ENCODE peak calls at places on chromosome 6, in five cellular contexts. I, K, H, B and M are unnamed samples.

GRCh38 chr6:26065952-26066380 is 21.3 kb upstream of the HFE start:
- DNase-seq in B (no peak), I (peak), H (peak), K (peak), M (peak)

GRCh38 chr6:156994215-156995076 is 217.3 kb downstream of the ARID1B start:
- DNase-seq in H (no peak), I (no peak), K (no peak), B (peak), M (no peak)

GRCh38 chr6:154297711-154298110 is 58.9 kb downstream of the IPCEF1 start:
- DNase-seq in H (peak), I (no peak), K (no peak), B (no peak), M (no peak)

GRCh38 chr6:133341607-133342158 is 100.5 kb downstream of the EYA4 start:
- DNase-seq in B (no peak), H (peak), K (peak), I (peak), M (no peak)

GRCh38 chr6:75135447-75135846 is 70.4 kb downstream of the COL12A1 start:
- DNase-seq in H (no peak), I (no peak), B (no peak), K (no peak), M (no peak)

GRCh38 chr6:33607784-33608161 is 13.3 kb upstream of the ITPR3 start:
- DNase-seq in K (peak), I (no peak), H (no peak), B (no peak), M (no peak)

GRCh38 chr6:41257369-41258195 is 28.9 kb downstream of the TREM1 start:
- DNase-seq in K (peak), I (peak), B (no peak), H (no peak), M (no peak)

GRCh38 chr6:52138284-52138683 is 47.9 kb upstream of the IL17A start:
- DNase-seq in I (no peak), H (no peak), B (no peak), K (no peak), M (no peak)

GRCh38 chr6:40805336-40805735 is 218.2 kb upstream of the LRFN2 start:
- DNase-seq in K (no peak), B (no peak), H (no peak), I (no peak), M (no peak)

GRCh38 chr6:39642300-39642699 is 82.9 kb downstream of the KIF6 start:
- DNase-seq in B (no peak), K (no peak), I (no peak), H (no peak), M (no peak)

GRCh38 chr6:63347599-63347998 is 27.8 kb upstream of the LGSN start:
- DNase-seq in B (no peak), H (no peak), I (peak), K (peak), M (no peak)

GRCh38 chr6:165118736-165119135 is 190.7 kb downstream of the C6orf118 start:
- DNase-seq in B (no peak), I (no peak), H (no peak), K (no peak), M (no peak)

GRCh38 chr6:166561766-166562165 is 24.7 kb downstream of the RAMACL start:
- DNase-seq in H (no peak), B (peak), I (peak), K (no peak), M (no peak)

GRCh38 chr6:20366082-20366834 is 35.4 kb upstream of the E2F3 start:
- DNase-seq in B (no peak), H (no peak), K (peak), I (no peak), M (no peak)

GRCh38 chr6:11606287-11606686 is 68.7 kb downstream of the TMEM170B start:
- DNase-seq in H (no peak), I (peak), B (no peak), K (no peak), M (no peak)

GRCh38 chr6:14922706-14923105 is 323.2 kb upstream of the JARID2 start:
- DNase-seq in I (no peak), K (no peak), B (no peak), H (no peak), M (no peak)

GRCh38 chr6:50843842-50844241 is 25.2 kb downstream of the TFAP2B start:
- DNase-seq in H (no peak), B (no peak), K (peak), I (no peak), M (no peak)

GRCh38 chr6:2434116-2434515 is 188.7 kb upstream of the GMDS start:
- DNase-seq in H (no peak), B (no peak), K (peak), I (no peak), M (no peak)

GRCh38 chr6:133779916-133780315 is 109.0 kb upstream of the TCF21 start:
- DNase-seq in B (no peak), H (no peak), K (no peak), I (no peak), M (no peak)

GRCh38 chr6:2841264-2842138 is at the start of gene SERPINB1:
- DNase-seq in B (peak), H (peak), I (peak), K (peak), M (peak)

GRCh38 chr6:163839296-163839695 is 424.8 kb downstream of the QKI start:
- DNase-seq in I (no peak), B (no peak), K (no peak), H (no peak), M (no peak)

GRCh38 chr6:34237722-34238506 is 1.2 kb downstream of the HMGA1 start:
- DNase-seq in I (no peak), H (peak), B (peak), K (peak), M (peak)

GRCh38 chr6:3194535-3195376 is 32.7 kb downstream of the TUBB2B start:
- DNase-seq in B (no peak), K (no peak), H (peak), I (peak), M (peak)

GRCh38 chr6:27019651-27020552 is 227.6 kb upstream of the PRSS16 start:
- DNase-seq in I (peak), H (peak), K (peak), B (peak), M (peak)

GRCh38 chr6:5744497-5744896 is 262.2 kb downstream of the NRN1 start:
- DNase-seq in B (no peak), I (no peak), K (no peak), H (no peak), M (no peak)

GRCh38 chr6:5497896-5498578 is 236.7 kb downstream of the FARS2 start:
- DNase-seq in I (peak), B (no peak), H (no peak), K (no peak), M (no peak)

DNA sequence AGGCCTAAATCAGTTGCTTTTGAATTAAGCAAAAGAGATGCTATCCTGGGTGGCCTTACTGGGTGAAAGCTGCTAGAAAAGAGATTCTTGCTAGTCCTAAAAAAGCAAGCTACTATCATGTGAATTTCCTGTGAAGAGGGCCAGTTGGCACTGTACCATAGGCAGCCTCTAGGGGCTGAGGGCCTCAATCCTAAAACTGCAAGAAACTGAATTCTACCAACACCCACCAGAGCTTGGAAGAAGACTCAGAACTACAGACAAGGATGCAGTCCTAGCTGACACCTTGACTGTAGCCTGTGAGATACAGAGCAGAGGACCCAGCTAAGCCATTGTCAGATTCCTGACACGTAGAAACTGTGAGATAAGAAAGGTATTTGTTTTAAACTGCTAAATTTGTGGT is 24.5 kb downstream of the CLIC5 start:
- DNase-seq in B (no peak), K (no peak), I (no peak), H (no peak), M (no peak)
- TF ChIP-seq CTCF in B (no peak), K (no peak), I (no peak), H (peak), M (peak)

DNA sequence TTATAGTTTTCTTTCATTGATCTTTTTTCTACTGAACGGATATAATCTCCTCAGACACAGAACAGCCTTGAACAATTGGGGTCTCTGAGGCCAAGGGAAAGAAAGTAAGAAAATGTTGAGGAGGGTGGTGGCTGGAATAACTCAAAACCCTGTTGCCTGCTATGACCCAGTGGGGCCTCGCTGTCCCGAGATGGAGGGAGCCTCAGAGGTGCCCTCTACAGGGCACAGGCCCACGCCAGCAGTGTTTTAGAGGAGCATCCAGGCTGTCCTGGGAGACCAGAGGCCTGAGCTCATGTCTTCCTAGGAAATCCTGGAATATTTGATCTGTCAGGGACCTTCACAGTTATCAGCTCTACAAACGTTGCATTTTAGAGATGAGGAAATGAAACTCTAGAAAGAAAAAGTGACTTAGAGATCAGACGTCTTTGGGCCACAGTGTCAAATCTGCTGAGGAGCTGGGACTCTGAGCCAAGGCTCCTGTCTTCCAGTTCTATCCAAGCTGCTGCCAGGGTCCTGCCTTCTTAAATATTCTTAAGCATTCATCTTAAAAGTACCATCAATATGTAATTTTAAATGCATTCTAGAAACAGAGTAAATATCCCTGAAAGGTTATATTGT is 26.3 kb downstream of the ALDH5A1 start:
- DNase-seq in K (peak), B (peak), H (peak), I (peak), M (peak)
- TF ChIP-seq CTCF in K (peak), B (peak), H (peak), I (peak), M (peak)

DNA sequence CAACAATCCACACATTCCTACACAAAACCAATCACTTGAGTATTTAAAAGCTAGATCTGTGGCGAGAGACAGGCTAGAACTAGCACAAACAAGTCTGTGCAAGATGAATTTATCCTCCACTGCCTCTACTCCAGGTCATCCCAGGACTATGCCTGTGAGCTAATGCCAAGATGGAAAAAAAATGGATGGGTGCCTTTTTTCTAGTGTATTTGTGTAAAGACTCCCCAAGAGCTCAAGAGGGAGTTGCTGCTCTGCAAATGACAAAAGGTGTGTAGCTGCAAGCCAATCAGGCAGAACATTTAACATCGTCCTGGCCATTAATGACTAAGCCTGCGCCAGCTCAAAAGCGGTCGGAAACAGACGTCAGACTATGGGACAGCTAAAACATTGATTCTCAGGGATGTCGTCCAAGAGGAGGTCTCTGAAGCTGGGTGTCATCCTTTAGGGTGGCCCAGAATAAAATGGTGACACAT is 21.9 kb downstream of the ATXN1 start:
- DNase-seq in K (peak), H (no peak), B (peak), I (no peak), M (no peak)
- TF ChIP-seq CTCF in K (peak), H (no peak), B (no peak), I (no peak), M (no peak)

DNA sequence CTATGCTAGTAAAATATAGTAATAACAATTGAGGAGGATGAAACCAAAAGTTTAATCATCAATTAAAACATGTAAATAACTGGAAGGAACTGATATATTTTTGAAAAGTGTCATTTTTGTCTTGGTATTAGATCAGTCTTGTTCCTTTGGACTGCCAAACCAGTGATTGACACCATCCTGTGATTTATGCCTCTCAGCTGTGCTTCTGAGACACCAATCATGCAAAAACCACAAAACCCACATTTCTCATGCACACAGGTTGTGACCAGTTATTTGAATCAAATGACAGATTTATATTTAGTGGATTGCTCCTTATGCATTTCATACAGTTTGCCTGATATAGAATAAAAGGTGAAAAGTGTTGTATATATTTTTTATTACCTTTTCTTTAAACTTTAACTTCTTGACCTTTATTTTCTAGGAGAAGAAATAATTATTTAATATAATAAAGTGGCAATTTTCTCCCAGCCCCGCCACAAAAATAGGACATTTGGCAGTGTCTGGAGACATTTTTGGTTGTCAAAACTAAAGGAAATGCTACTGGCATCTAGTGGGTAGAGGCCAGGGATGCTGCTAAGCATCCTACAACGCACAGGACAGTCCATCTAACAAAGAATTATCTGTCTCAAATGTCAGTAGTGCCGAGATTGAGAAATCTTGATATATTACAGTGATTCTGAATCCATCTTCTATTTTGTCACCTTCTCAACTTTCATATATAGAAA is 383.6 kb downstream of the BCKDHB start:
- DNase-seq in B (no peak), K (no peak), I (no peak), H (no peak), M (no peak)
- TF ChIP-seq CTCF in B (no peak), K (no peak), I (no peak), H (no peak), M (no peak)

DNA sequence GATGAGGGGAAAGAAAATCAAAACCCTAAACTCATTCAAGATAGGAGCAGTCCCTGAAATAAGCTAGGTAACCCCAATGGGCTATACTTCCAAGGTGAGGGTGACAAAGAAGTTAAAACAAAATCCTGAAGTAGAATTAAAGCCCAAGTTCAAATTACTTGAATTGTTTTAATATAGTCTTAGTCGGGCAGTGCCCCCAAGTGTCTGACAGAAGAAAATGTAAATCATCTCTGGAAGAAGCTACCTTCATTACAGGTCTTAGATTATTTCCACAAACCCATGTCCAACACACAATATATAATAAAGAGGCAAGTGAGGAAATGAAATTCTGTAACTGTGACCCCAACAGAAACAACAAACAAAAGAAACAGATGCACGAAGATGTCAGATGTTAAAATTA is 36.8 kb upstream of the L3MBTL3 start:
- DNase-seq in K (peak), I (peak), H (no peak), B (no peak), M (no peak)
- TF ChIP-seq CTCF in K (peak), I (no peak), H (peak), B (no peak), M (no peak)

GRCh38 chr6:84763397-84764331 is 734 bp downstream of the TBX18 start:
- DNase-seq in I (peak), K (no peak), B (peak), H (peak), M (peak)

GRCh38 chr6:84766118-84766683 is 1.8 kb upstream of the TBX18 start:
- DNase-seq in K (no peak), I (no peak), H (no peak), B (peak), M (no peak)

GRCh38 chr6:84762941-84763396 is 1.4 kb downstream of the TBX18 start:
- DNase-seq in B (peak), I (no peak), H (no peak), K (no peak), M (no peak)

GRCh38 chr6:84762220-84762940 is 2.0 kb downstream of the TBX18 start:
- DNase-seq in B (no peak), H (peak), I (no peak), K (no peak), M (no peak)

DNA sequence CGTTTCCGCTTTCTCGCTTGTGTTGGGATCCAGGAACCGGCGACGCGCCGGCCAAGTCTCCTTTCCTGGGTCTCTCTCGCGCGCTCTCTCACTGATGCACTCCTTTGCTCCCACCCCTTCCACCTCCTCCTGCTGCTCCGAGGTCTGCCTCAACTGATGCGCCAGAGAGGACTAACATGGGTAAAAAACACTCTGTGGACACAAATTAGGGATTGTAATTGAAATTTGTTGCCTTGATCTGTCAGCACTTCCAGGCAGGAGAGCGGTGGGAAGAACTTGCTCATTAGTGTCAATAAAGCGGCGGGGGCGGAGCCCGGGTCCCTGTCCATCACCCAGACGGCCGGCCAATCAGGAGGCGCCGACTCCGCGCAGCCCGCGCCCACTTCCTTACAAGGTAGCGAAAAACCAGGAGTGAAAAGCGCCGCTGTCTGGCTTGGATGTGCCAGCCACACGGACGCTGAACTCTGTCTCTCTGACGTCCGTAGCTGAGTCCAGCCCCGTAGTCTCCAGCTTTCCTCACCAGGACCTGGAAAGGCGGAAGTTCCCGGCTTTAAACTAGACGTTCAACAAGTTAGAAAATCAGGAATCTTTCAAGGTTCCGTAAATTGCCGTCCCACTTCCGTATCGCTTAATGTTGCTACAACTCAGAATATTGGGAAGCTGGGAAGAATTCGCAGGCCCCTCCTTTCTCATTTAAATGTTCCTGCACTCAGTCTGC is at the start of gene TBX18:
- DNase-seq in B (peak), K (no peak), I (peak), H (peak), M (peak)
- TF ChIP-seq CTCF in B (no peak), K (no peak), I (no peak), H (peak), M (no peak)

GRCh38 chr6:125121894-125122293 is 31.7 kb upstream of the TPD52L1 start:
- DNase-seq in H (no peak), I (no peak), K (no peak), B (no peak), M (no peak)

GRCh38 chr6:125120054-125120590 is 33.5 kb upstream of the TPD52L1 start:
- DNase-seq in B (no peak), I (no peak), H (no peak), K (no peak), M (no peak)

GRCh38 chr6:125123051-125123450 is 30.5 kb upstream of the TPD52L1 start:
- DNase-seq in K (no peak), I (no peak), B (no peak), H (no peak), M (no peak)

GRCh38 chr6:125123468-125124249 is 29.9 kb upstream of the TPD52L1 start:
- DNase-seq in K (peak), H (no peak), I (no peak), B (no peak), M (no peak)

GRCh38 chr6:125124250-125124777 is 29.3 kb upstream of the TPD52L1 start:
- DNase-seq in B (no peak), K (peak), I (no peak), H (no peak), M (no peak)
- TF ChIP-seq CTCF in B (no peak), K (no peak), I (no peak), H (no peak), M (no peak)

DNA sequence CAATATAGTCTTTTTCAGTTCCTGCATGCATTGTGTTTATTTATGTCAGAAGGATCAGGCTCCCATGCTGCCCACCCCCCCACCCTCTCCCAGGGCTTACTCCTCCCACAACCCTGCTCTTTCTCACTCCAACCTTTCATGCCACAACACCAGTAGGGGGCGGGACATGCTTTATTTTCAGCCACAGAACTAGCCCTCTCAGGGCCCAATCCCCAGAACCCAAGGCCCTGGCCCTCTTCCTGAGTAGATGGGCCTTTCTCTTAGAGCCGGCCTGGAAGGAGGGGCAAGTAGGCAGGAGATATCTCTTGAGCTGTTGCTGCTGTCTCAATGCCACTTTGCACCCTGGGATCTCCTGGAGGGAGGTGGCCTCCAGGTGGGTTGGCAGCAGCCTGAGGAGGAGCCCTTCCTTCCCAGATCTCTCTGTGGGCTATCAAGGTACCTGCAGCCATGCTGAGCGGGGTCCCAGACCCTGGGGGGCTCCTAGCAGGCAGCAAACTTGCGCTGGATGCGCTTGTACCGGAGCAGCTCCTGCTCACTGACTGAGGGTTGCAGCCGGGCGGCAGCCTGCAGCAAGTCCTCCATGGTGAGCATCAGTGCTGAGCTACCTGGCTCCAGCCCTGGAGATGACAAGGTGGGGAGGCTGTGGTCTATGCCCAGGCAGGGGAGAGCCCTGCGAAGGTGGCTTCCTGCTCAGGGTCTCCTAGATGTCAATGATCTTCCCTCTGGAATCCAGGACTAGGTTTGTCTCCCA is 3.5 kb downstream of the GNMT start:
- DNase-seq in B (no peak), H (peak), I (peak), K (peak), M (peak)
- TF ChIP-seq CTCF in B (no peak), H (peak), I (no peak), K (no peak), M (peak)